ENCODE peak calls at places on chromosomes 6 and 20, in eight cellular contexts. B is left ventricle myocardium inferior; V is keratinocyte; Q is dorsolateral prefrontal cortex; R is upper lobe of right lung; A is ovary; E is CD8-positive, alpha-beta T cell; X is IMR-90. M is an unnamed sample.

GRCh38 chr6:2085657-2086056 is 159.7 kb downstream of the GMDS start:
- DNase-seq in E (no peak), R (no peak), X (no peak), V (no peak), A (no peak), Q (no peak), B (no peak), M (no peak)

GRCh38 chr6:68087399-68088133 is 547.5 kb upstream of the ADGRB3 start:
- DNase-seq in E (no peak), Q (no peak), V (no peak), B (no peak), X (no peak), A (no peak), R (no peak), M (no peak)

GRCh38 chr6:13058043-13058442 is 270.3 kb downstream of the TBC1D7 start:
- DNase-seq in R (no peak), B (no peak), A (no peak), Q (no peak), V (no peak), E (no peak), X (no peak), M (no peak)

GRCh38 chr6:40962241-40962640 is 76.8 kb downstream of the UNC5CL start:
- DNase-seq in V (peak), Q (no peak), A (no peak), E (no peak), X (peak), R (no peak), B (no peak), M (no peak)

GRCh38 chr20:63737690-63737939 is 1.2 kb downstream of the LIME1 start:
- DNase-seq in V (no peak), A (peak), E (no peak), X (no peak), B (no peak), R (no peak), Q (no peak), M (no peak)

GRCh38 chr6:116268589-116269293 is 11.0 kb downstream of the TSPYL1 start:
- DNase-seq in B (no peak), A (no peak), Q (no peak), E (no peak), X (peak), R (no peak), V (peak), M (no peak)

GRCh38 chr6:35025241-35026188 is 115.6 kb downstream of the TCP11 start:
- DNase-seq in A (no peak), Q (no peak), E (no peak), X (no peak), B (no peak), R (no peak), V (no peak), M (no peak)

GRCh38 chr20:15654208-15654649 is 919.0 kb downstream of the KIF16B start:
- DNase-seq in Q (no peak), A (no peak), E (no peak), B (no peak), V (no peak), R (no peak), X (peak), M (peak)

GRCh38 chr6:144673807-144674206 is 388.7 kb downstream of the UTRN start:
- DNase-seq in A (no peak), B (no peak), E (no peak), X (no peak), V (no peak), Q (no peak), R (no peak), M (no peak)

GRCh38 chr6:144678844-144679243 is 393.7 kb downstream of the UTRN start:
- DNase-seq in B (no peak), Q (no peak), V (no peak), A (no peak), E (no peak), R (no peak), X (peak), M (no peak)

GRCh38 chr6:144681334-144681733 is 396.2 kb downstream of the UTRN start:
- DNase-seq in E (no peak), B (no peak), V (no peak), Q (no peak), X (no peak), A (no peak), R (no peak), M (no peak)

GRCh38 chr6:144675231-144675861 is 390.2 kb downstream of the UTRN start:
- DNase-seq in E (no peak), B (no peak), Q (no peak), V (no peak), X (peak), A (no peak), R (no peak), M (no peak)
- H3K27ac ChIP-seq in E (no peak), B (no peak), Q (no peak), V (no peak), X (no peak), A (no peak), R (no peak), M (no peak)

GRCh38 chr6:88899569-88900316 is 63.7 kb downstream of the RNGTT start:
- DNase-seq in E (no peak), V (no peak), A (no peak), Q (no peak), X (no peak), B (no peak), R (no peak), M (no peak)
- TF ChIP-seq CTCF in E (no peak), V (no peak), A (no peak), Q (no peak), X (no peak), B (no peak), R (no peak), M (no peak)

GRCh38 chr20:32224463-32224862 is 16.8 kb downstream of the POFUT1 start:
- DNase-seq in X (no peak), R (no peak), E (no peak), A (no peak), Q (no peak), B (no peak), V (no peak), M (no peak)
- H3K4me3 ChIP-seq in X (no peak), R (no peak), E (no peak), A (no peak), Q (no peak), B (no peak), V (no peak), M (no peak)

GRCh38 chr20:58112017-58112781 is 116.3 kb downstream of the ANKRD60 start:
- DNase-seq in Q (no peak), V (peak), E (no peak), B (no peak), A (no peak), X (peak), R (no peak), M (peak)
- H3K27ac ChIP-seq in Q (no peak), V (peak), E (no peak), B (peak), A (no peak), X (peak), R (no peak), M (peak)

GRCh38 chr6:10531942-10532341 is 10.8 kb downstream of the GCNT2 start:
- DNase-seq in V (no peak), X (no peak), Q (no peak), R (no peak), E (no peak), B (no peak), A (no peak), M (no peak)
- TF ChIP-seq CTCF in V (no peak), X (no peak), Q (no peak), R (no peak), E (no peak), B (no peak), A (no peak), M (no peak)

GRCh38 chr20:1946762-1947534 is 46.9 kb downstream of the PDYN start:
- DNase-seq in Q (no peak), R (no peak), V (no peak), X (peak), B (peak), A (peak), E (no peak), M (peak)
- H3K4me3 ChIP-seq in Q (peak), R (peak), V (no peak), X (no peak), B (peak), A (peak), E (no peak), M (peak)

DNA sequence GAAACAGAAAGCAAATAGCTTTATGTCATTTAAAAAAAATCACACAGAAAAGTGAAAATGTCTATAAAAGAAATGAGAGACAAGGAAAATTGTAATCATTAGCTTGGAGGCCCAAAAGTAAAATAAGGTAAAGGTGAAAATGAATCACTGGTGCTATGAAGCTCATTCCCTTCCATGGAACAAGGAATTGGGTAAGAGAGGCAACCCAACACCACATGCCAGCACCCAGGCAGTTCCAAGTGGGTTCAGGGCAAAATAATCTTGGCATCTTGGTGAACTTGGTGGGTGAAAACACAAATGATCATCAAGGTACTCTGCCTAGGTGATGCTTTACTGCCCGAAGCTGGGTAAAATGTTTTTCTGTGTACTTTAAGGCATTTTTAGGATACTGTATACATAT is 16.7 kb downstream of the CST4 start:
- DNase-seq in E (no peak), A (no peak), B (no peak), V (no peak), Q (no peak), R (no peak), X (no peak), M (no peak)
- H3K27ac ChIP-seq in E (no peak), A (no peak), B (no peak), V (no peak), Q (no peak), R (no peak), X (no peak), M (no peak)

DNA sequence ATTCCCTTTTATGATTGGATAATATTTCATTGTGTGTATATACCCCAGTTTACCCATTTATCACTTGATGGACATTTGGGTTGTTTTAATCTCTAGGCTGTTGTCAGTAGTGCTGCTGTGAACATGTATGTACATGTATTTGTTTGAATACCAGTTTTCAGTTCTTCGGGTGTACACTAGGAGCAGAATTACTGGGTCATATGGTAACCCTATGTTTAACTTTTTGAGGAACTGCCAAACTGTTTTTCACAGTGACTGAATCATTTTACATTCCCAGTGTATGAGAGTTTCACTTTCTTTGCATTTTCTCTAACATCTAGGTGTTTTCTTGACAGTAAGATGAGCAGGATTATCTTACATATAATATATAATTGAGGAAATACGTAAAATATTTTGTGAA is 44.7 kb upstream of the ADIG start:
- DNase-seq in R (no peak), B (no peak), V (peak), A (no peak), X (peak), Q (no peak), E (no peak), M (no peak)
- TF ChIP-seq CTCF in R (no peak), B (no peak), V (peak), A (no peak), X (peak), Q (no peak), E (no peak), M (no peak)